ENCODE peak calls at places on chromosome 4, in six cellular contexts. H is fibroblast of mammary gland, V is body of pancreas, X is tibial nerve, W is psoas muscle, G is heart right ventricle. P is an unnamed sample.

GRCh38 chr4:108049406-108049805 is 59.7 kb downstream of the HADH start:
- DNase-seq in X (no peak), W (no peak), H (no peak), V (no peak), G (no peak), P (no peak)

GRCh38 chr4:47031713-47032404 is 492 bp downstream of the GABRB1 start:
- DNase-seq in H (no peak), G (peak), X (no peak), V (no peak), W (no peak), P (no peak)

GRCh38 chr4:78610546-78611214 is 59.1 kb downstream of the ANXA3 start:
- DNase-seq in H (peak), G (no peak), V (no peak), W (no peak), X (no peak), P (peak)

GRCh38 chr4:140719022-140719421 is 37.2 kb downstream of the TBC1D9 start:
- DNase-seq in H (peak), V (no peak), W (no peak), G (no peak), X (no peak), P (peak)

GRCh38 chr4:81398379-81398778 is 73.3 kb downstream of the RASGEF1B start:
- DNase-seq in W (no peak), G (no peak), X (no peak), V (no peak), H (no peak), P (no peak)

GRCh38 chr4:68119921-68120320 is 9.7 kb downstream of the TMPRSS11F start:
- DNase-seq in V (no peak), H (no peak), G (no peak), W (no peak), X (no peak), P (no peak)

GRCh38 chr4:105894570-105895323 is 524 bp upstream of the NPNT start:
- DNase-seq in H (no peak), G (no peak), X (no peak), V (peak), W (no peak), P (no peak)

GRCh38 chr4:180636696-180637095 is 1606.5 kb upstream of the TENM3 start:
- DNase-seq in X (no peak), G (no peak), V (no peak), W (no peak), H (peak), P (peak)

GRCh38 chr4:5770051-5770450 is 59.0 kb downstream of the EVC start:
- DNase-seq in V (no peak), G (no peak), H (no peak), W (no peak), X (no peak), P (no peak)

GRCh38 chr4:142095886-142096605 is 459.7 kb downstream of the IL15 start:
- DNase-seq in X (peak), V (peak), H (peak), G (no peak), W (no peak), P (peak)

GRCh38 chr4:89538171-89538570 is 230.6 kb upstream of the GPRIN3 start:
- DNase-seq in X (no peak), V (no peak), H (no peak), W (no peak), G (no peak), P (peak)

GRCh38 chr4:68271851-68272756 is 26.6 kb upstream of the TMPRSS11B start:
- DNase-seq in G (no peak), W (no peak), V (no peak), X (peak), H (peak), P (peak)

GRCh38 chr4:26074672-26075071 is 160.7 kb downstream of the SMIM20 start:
- DNase-seq in W (no peak), H (no peak), X (peak), V (peak), G (peak), P (no peak)

GRCh38 chr4:157978680-157979361 is 194.0 kb downstream of the GASK1B start:
- DNase-seq in G (peak), W (peak), V (peak), X (peak), H (peak), P (peak)

GRCh38 chr4:48578132-48578964 is 88.3 kb downstream of the ZAR1 start:
- DNase-seq in W (no peak), V (peak), H (peak), X (peak), G (peak), P (peak)

GRCh38 chr4:25769251-25769650 is 93.5 kb downstream of the SEL1L3 start:
- DNase-seq in H (peak), V (no peak), X (no peak), G (peak), W (peak), P (peak)

GRCh38 chr4:173477016-173477415 is 53.0 kb downstream of the HAND2 start:
- DNase-seq in H (no peak), X (no peak), G (no peak), W (no peak), V (no peak), P (no peak)

GRCh38 chr4:158796370-158797140 is 27.7 kb downstream of the FNIP2 start:
- DNase-seq in X (no peak), V (peak), W (peak), H (peak), G (no peak), P (no peak)

GRCh38 chr4:109912706-109913621 is at the start of gene EGF:
- DNase-seq in W (no peak), H (peak), G (peak), X (no peak), V (peak), P (peak)

GRCh38 chr4:183256756-183257385 is 63.2 kb downstream of the CLDN22 start:
- DNase-seq in X (peak), H (peak), V (peak), W (peak), G (peak), P (peak)

GRCh38 chr4:38004887-38005286 is 44.7 kb downstream of the PTTG2 start:
- DNase-seq in W (no peak), G (no peak), X (no peak), H (no peak), V (no peak), P (no peak)

GRCh38 chr4:99591757-99592156 is 17.1 kb downstream of the MTTP start:
- DNase-seq in V (no peak), H (no peak), X (no peak), W (no peak), G (no peak), P (no peak)

GRCh38 chr4:142161093-142161492 is 524.7 kb downstream of the IL15 start:
- DNase-seq in V (no peak), H (no peak), X (no peak), G (no peak), W (no peak), P (no peak)

GRCh38 chr4:3192827-3193226 is 56.1 kb upstream of the MSANTD1 start:
- DNase-seq in V (no peak), H (no peak), W (no peak), X (no peak), G (no peak), P (no peak)

GRCh38 chr4:24212642-24213041 is 322.8 kb upstream of the PPARGC1A start:
- DNase-seq in G (no peak), H (no peak), W (no peak), X (no peak), V (no peak), P (no peak)

DNA sequence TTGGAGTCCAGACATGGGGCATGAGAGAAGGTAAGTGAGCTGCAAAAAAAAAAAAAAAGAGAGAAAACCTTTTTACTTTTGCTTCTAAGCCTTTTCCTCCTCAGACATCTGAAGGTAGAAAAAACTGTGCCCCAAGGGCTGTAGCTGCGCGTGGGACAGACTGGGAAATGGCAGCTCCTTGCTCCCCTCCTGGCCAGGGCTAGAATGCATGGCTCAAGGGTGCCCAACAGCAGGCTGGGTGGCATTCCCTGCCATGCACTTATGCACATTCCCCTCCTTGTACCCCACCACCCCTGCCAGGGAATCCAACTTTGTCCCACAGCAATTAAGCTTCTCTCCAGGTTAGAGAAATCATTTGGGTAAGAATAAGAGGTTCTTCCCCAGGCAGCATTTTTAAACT is 421.2 kb downstream of the TRAM1L1 start:
- DNase-seq in X (no peak), V (no peak), H (no peak), W (no peak), G (no peak), P (no peak)
- TF ChIP-seq CTCF in X (no peak), V (no peak), H (no peak), W (no peak), G (no peak), P (no peak)

DNA sequence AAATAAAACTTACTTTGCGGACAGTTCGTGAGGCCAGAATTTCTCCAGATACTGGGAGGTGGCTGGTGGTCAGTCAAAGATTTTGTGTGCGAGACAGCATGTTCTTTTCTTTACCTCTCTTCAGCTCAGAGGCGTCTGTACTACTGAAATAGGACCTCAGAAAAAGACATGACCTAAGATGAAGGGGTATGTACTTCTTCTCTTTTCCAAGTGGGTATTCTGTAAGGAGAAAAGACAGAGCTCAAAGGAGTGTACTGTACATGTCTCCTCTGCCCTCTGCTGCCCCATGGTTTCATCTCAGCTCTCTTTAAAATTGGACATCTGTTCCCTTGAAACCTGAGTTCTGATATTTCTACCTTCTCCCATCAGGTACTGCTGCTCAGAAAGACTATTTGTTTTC is 38.1 kb downstream of the SEPTIN11 start:
- DNase-seq in X (no peak), V (no peak), H (no peak), W (no peak), G (no peak), P (no peak)
- H3K4me3 ChIP-seq in X (no peak), V (no peak), H (peak), W (no peak), G (peak), P (peak)

DNA sequence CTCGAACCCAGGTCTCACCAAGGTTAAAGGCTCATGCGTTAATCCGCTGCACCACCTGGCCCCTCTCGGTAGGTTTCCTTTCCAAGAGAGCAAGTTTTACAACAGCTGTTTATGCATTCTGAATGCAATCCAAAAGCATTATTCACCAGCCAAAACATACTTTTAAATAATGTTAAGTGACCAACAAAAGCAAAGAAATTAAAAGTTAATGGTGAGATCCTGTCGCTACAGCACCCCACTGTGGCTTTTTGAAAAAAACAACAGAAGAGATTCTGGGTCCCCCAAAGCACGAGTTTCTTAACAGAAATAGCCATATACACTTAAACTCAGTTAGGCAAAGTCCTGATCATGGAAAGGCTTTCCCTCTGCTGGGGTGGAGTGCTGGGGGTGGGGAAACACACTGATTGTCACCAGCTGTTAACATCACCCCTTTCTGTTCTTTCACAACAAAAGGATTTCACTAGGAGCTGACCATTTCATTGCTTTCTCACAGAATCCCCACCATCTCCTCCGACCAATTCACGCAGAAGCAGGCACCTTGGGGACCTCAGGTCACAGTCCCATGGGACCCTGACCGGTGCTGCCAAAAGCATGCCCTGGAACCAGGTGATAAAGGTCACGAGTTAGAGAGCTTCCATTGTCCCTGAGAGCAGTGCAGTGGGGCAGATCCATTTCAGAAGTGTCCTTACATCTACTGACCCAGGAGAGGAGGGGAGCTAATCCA is 51.2 kb downstream of the ZNF827 start:
- DNase-seq in V (no peak), H (peak), X (no peak), G (peak), W (peak), P (peak)
- TF ChIP-seq CTCF in V (no peak), H (no peak), X (no peak), G (no peak), W (no peak), P (no peak)

DNA sequence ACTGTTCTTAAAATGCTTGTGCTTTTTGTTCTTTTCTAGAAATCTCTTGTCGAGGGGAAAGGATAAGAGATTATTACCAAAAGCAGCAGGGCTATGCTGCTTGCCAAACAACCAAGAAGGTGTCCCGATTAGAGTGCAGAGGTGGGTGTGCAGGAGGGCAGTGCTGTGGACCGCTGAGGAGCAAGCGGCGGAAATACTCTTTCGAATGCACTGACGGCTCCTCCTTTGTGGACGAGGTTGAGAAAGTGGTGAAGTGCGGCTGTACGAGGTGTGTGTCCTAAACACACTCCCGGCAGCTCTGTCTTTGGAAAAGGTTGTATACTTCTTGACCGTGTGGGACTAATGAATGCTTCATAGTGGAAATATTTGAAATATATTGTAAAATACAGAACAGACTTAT is 81.5 kb upstream of the PACRGL start:
- DNase-seq in W (no peak), X (no peak), V (no peak), G (no peak), H (no peak), P (no peak)
- H3K4me3 ChIP-seq in W (no peak), X (no peak), V (no peak), G (no peak), H (no peak), P (no peak)

DNA sequence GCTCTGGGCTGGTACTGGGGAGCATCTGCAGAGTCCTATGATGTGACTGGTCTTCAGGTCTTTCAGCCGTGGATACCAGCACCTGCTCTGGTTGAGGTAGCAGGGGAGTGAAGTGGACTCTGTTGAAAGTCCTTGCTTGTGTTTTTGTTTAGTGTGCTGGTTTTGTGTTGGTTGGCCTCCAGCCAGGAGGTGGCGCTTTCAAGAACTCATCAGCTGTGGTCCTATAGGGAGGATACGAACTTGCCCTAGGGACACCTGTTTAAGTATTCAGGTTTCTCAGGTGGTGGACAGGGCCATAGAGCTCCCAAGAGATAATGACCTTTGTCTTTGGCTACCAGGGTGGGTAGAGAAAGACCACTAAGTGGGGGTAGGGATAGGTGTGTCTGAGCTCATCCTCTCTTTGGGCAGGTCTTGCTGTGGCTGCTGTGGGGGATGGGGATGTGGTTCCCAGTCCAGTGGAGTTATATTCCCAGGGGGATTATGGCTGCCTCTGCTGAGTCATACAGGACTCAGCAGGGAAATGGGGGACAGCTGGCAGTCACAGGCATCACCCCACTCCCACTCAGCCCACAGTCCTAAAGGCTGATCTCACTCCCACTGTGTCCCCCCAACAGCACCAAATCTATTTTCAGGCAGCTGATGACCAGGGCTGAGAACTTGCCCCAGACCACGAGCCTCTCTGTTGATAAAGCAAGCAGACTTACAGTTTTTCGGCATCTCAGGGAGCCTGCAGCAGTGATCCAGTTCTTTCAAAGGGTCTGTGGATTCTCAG is 24.1 kb downstream of the MSMO1 start:
- DNase-seq in X (no peak), V (no peak), W (no peak), G (no peak), H (no peak), P (no peak)
- TF ChIP-seq CTCF in X (no peak), V (no peak), W (no peak), G (no peak), H (no peak), P (no peak)

DNA sequence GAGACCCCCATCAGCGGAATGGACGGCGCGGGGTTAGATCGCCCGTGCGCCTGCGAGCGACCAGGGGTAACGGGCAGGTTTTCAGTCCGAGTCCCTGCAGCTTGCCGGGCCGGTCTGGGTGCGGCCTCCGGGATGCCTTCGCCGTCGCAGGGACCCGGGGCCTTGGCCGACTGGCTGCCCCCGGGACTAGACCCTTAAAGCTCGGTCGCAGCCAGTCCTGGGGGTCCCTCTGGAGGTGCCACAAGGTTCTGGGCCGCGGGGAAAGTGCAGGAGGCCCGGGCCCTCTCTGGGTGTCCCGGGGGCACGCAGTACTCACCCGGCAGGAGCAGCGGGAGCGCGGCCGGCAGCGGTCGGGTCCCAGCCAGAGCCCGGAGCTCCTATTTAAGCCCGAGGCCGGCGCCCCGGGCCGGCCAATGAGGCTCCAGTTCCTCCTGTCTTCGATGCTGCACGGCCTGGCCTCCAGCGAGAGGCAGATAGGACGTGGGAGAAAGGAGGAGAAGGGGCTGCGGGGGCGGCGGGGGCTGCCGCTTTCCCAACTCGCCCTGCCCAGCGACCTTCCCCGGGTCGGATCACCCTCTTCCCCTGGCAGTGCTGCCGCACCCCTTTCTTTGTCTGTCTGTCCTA is at the start of gene SPON2:
- DNase-seq in H (peak), V (no peak), W (peak), G (no peak), X (no peak), P (peak)
- H3K4me3 ChIP-seq in H (peak), V (no peak), W (peak), G (peak), X (peak), P (peak)

GRCh38 chr4:39486221-39486804 is 27.5 kb downstream of the LIAS start:
- DNase-seq in W (no peak), X (no peak), H (no peak), V (no peak), G (no peak), P (no peak)
- TF ChIP-seq CTCF in W (no peak), X (no peak), H (no peak), V (no peak), G (no peak), P (no peak)

GRCh38 chr4:73897380-73898136 is 28.4 kb downstream of the CXCL1 start:
- DNase-seq in G (no peak), H (peak), V (no peak), X (no peak), W (no peak), P (peak)

GRCh38 chr4:73894021-73894420 is 24.8 kb downstream of the CXCL1 start:
- DNase-seq in V (no peak), X (no peak), W (no peak), G (no peak), H (no peak), P (no peak)

GRCh38 chr4:73892966-73893365 is 23.8 kb downstream of the CXCL1 start:
- DNase-seq in X (no peak), G (no peak), W (no peak), V (no peak), H (no peak), P (no peak)

GRCh38 chr4:73896416-73896815 is 27.2 kb downstream of the CXCL1 start:
- DNase-seq in W (no peak), H (peak), V (no peak), X (no peak), G (no peak), P (no peak)

DNA sequence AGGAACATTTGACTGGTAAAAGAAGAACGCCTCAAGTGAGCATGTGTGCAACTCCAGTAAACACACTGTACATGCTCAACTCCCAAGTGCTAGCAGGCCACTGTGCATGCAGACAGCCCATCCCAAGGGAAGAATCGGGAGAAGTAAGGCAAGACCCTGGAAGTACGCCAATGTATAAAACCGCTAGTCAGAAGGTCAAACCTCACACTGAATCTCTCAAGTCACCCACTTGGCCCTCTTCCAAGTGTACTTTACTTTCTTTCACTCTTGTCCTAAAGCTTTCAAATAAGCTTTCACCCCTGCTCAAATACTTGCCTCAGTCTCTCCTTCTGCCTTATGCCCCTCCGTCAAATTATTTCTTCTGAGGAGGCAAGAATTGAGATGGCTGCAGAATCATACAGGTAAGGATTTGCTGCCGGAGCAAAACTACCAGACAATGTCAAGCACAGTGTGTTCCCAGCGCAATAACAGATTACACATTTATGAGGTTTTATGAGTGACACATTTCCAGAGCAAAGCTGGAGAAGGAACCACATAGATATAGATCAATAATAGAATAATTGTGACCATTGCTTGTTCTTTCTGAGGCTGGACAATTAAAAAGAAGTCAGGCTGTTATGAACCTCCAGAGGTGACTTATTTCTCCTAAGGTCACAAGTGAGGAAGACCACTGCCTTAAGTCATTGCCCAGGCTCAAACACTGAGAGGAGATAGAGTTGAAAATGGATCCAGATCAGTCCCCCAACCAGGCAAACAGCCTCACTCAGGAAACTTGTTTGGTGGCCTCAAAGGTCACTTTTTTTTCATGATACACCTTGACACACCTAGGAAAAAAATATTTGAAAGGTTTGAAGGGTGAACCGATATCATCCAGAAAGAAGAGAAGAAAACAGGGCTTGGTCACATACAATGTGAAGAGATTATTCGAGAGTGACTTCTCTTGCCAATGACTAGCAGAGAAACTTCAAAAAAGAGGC is 26.3 kb downstream of the CXCL1 start:
- DNase-seq in G (no peak), H (peak), X (no peak), W (no peak), V (peak), P (peak)
- H3K4me3 ChIP-seq in G (no peak), H (no peak), X (no peak), W (no peak), V (no peak), P (no peak)